ENCODE peak calls at places on chromosomes 6 and 20, in four cellular contexts. U is right lobe of liver; N is endothelial cell of umbilical vein; Z is CD8-positive, alpha-beta memory T cell. X is an unnamed sample. For H3K36me3, H3K4me1 and H3K27me3, the result is how much of the 10 kb centered on the place peaks cover.

GRCh38 chr6:125259354-125259736 is 42.4 kb downstream of the HDDC2 start:
- DNase-seq in Z (no peak), N (no peak), U (no peak), X (no peak)

GRCh38 chr6:27592107-27592480 is 119.2 kb upstream of the ZNF184 start:
- DNase-seq in Z (no peak), N (peak), U (no peak), X (no peak)

GRCh38 chr6:85392379-85392778 is 57.5 kb upstream of the NT5E start:
- DNase-seq in N (no peak), Z (no peak), U (no peak), X (no peak)

GRCh38 chr20:1274485-1275313 is 8.6 kb downstream of the SNPH start:
- DNase-seq in Z (no peak), U (no peak), N (no peak), X (no peak)

GRCh38 chr20:45020236-45020886 is 54.0 kb downstream of the STK4 start:
- DNase-seq in U (peak), N (no peak), Z (no peak), X (no peak)

GRCh38 chr6:157143171-157143884 is 180.0 kb downstream of the TMEM242 start:
- DNase-seq in U (no peak), Z (peak), N (peak), X (no peak)

GRCh38 chr6:154086510-154086909 is 47.5 kb downstream of the OPRM1 start:
- DNase-seq in N (no peak), Z (no peak), U (no peak), X (no peak)

GRCh38 chr20:17925940-17926300 is 42.7 kb downstream of the SNX5 start:
- DNase-seq in Z (no peak), U (no peak), N (no peak), X (no peak)

GRCh38 chr6:150720774-150721233 is 121.1 kb downstream of the PLEKHG1 start:
- DNase-seq in U (no peak), N (no peak), Z (no peak), X (no peak)

GRCh38 chr6:1485678-1486077 is 96.3 kb downstream of the FOXF2 start:
- DNase-seq in N (peak), Z (no peak), U (no peak), X (no peak)

GRCh38 chr6:154914288-154914687 is 80.8 kb upstream of the TIAM2 start:
- DNase-seq in N (peak), Z (no peak), U (no peak), X (no peak)

GRCh38 chr6:127900935-127901334 is at the start of gene THEMIS:
- DNase-seq in U (no peak), Z (peak), N (no peak), X (no peak)

DNA sequence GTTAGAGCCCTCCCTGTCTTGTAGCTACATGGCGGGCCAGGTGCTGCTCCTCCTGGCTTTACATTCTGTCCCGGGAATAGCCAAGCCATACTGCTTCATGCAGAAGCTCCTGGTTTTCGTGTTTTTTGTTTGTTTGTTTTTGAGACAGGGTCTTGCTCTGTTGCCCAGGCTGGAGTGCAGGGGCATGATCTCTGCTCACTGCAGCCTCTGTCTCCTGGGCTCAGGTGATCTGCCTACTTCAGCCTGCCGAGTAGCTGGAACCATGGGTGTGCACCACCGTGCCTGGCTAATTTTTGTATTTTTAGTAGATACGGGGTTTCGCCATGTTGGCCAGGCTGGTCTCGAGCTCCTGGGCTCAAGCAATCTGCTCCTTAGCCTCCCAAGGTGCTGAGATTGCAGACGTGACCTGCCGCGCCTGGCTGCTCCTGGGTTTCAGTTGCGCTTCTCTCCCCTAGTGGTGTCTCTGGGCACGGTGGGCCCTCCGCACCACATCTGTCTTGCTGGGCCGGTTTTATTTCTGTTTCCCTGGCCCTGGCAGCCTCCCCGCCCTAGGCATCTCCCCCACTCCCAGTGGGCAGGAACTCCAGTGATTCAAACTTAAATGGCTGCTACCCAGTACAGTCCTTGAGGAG is 12.9 kb downstream of the CDYL start:
- DNase-seq in Z (no peak), N (no peak), U (no peak), X (no peak)
- H3K36me3 ChIP-seq in Z (under half), N (under half), U (under half), X (under half)

DNA sequence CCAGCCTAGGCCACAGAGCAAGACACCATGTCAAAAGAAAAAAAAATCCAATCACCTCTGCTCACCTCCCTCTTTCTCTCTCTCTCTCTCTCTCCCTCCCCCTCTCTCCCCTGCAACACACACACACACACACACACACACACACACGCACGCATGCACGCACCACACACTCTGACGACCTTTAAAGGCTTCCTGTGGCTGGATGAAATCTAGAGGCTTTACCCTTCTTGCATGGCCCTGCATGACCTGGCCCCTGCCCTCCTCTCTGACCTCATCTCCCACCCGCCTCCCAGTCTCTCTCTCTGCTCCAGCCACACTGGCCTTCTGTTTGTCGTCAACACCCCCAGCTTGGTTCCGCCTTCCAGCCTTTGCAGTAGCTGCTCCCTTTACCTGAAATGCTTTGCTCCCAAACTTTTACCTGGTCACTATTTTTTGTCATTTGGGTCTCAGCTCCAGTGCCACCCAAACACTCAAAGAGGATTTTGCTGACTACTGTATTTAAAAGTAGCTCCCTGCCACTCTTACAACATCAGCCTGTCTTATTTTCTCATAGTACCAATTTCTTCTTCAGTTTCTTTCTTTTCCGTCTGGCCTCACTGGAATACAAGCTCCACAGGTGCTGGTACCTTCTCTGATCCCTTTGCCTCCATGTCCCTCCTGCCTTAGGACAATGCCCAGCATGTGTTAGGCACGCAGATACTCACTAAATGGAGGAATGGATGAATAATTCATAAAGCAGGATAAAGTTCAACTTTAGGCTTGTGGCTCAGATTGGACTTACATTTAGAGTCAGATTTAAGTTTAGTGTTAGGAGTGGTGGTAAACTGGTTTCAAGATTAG is 4.3 kb upstream of the LTA start:
- DNase-seq in N (no peak), U (no peak), Z (peak), X (no peak)
- H3K4me1 ChIP-seq in N (under half), U (under half), Z (half or more), X (under half)

GRCh38 chr20:6767166-6767535 is 335 bp upstream of the BMP2 start:
- DNase-seq in U (no peak), Z (no peak), N (no peak), X (no peak)
- H3K27me3 ChIP-seq in U (under half), Z (under half), N (under half), X (under half)

DNA sequence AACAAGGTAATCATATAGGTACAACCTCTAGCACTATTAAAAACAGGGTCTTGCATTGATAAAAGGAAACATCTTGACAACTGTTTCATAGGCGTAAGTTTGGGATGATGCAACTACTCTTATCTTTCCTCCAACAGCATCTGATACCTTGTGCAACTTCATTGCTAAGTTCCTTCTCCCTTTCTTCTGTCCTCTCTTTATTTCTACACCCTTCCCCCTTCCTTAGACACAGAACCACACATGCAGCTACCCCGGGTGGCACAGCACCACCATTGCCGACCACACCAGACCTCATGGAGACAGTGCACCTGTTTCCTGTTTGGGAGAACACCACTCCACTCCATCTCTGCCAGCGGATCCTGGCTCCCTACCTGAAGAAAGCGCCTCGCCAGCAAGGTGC is 14.4 kb downstream of the MYB start:
- DNase-seq in N (no peak), Z (no peak), U (no peak), X (no peak)
- H3K36me3 ChIP-seq in N (under half), Z (under half), U (under half), X (under half)

GRCh38 chr6:108621117-108621516 is 60.4 kb downstream of the FOXO3 start:
- DNase-seq in Z (no peak), N (peak), U (no peak), X (no peak)
- H3K4me1 ChIP-seq in Z (under half), N (under half), U (under half), X (half or more)

GRCh38 chr20:46523696-46524328 is 10.5 kb upstream of the ZNF334 start:
- DNase-seq in N (peak), Z (no peak), U (no peak), X (no peak)

GRCh38 chr20:46520976-46521579 is 7.7 kb upstream of the ZNF334 start:
- DNase-seq in U (peak), Z (peak), N (peak), X (peak)

GRCh38 chr20:46519678-46520077 is 6.3 kb upstream of the ZNF334 start:
- DNase-seq in Z (no peak), N (no peak), U (no peak), X (no peak)

GRCh38 chr20:46523108-46523507 is 9.7 kb upstream of the ZNF334 start:
- DNase-seq in U (no peak), N (no peak), Z (no peak), X (no peak)

GRCh38 chr20:46520540-46520939 is 7.2 kb upstream of the ZNF334 start:
- DNase-seq in Z (no peak), U (no peak), N (no peak), X (no peak)
- H3K27me3 ChIP-seq in Z (under half), U (under half), N (under half), X (under half)

GRCh38 chr6:13304580-13305255 is 23.6 kb downstream of the TBC1D7 start:
- DNase-seq in N (no peak), Z (no peak), U (no peak), X (no peak)
- H3K36me3 ChIP-seq in N (under half), Z (under half), U (under half), X (under half)

X was measured in heart left ventricle.